ENCODE peak calls at places on chromosomes 1 and 21, in four cellular contexts. P, U, F and N are unnamed samples.

GRCh38 chr1:97200627-97201026 is 479.0 kb downstream of the PTBP2 start:
- DNase-seq in P (no peak), U (no peak), F (no peak), N (no peak)

GRCh38 chr1:180137767-180138166 is 16.9 kb upstream of the QSOX1 start:
- DNase-seq in P (no peak), U (no peak), F (no peak), N (peak; percentile 71)

GRCh38 chr1:245872475-245872874 is 634.6 kb downstream of the SMYD3 start:
- DNase-seq in P (no peak), U (no peak), F (no peak), N (no peak)

GRCh38 chr1:236870721-236871120 is 75.6 kb downstream of the MTR start:
- DNase-seq in P (no peak), U (no peak), F (no peak), N (no peak)

GRCh38 chr1:180291004-180291403 is 60.9 kb downstream of the LHX4 start:
- DNase-seq in P (no peak), U (no peak), F (no peak), N (no peak)

GRCh38 chr1:201468501-201468843 is 516 bp downstream of the PHLDA3 start:
- DNase-seq in P (no peak), U (no peak), F (peak; percentile 73), N (no peak)

GRCh38 chr1:153799016-153799415 is 23.8 kb downstream of the SLC27A3 start:
- DNase-seq in P (no peak), U (no peak), F (peak; percentile 19), N (no peak)

GRCh38 chr21:42518216-42518615 is 4.6 kb downstream of the SLC37A1 start:
- DNase-seq in P (no peak), U (no peak), F (no peak), N (no peak)

GRCh38 chr1:43930168-43930948 is 3.2 kb upstream of the ARTN start:
- DNase-seq in P (no peak), U (no peak), F (no peak), N (no peak)

GRCh38 chr1:161082996-161083742 is 6.2 kb downstream of the NECTIN4 start:
- DNase-seq in P (no peak), U (peak; percentile 80), F (peak; percentile 97), N (peak; percentile 69)

GRCh38 chr1:209736467-209737117 is 19.3 kb upstream of the TRAF3IP3 start:
- DNase-seq in P (no peak), U (no peak), F (no peak), N (no peak)

GRCh38 chr1:176575991-176576390 is 113.0 kb downstream of the PAPPA2 start:
- DNase-seq in P (no peak), U (no peak), F (no peak), N (no peak)

GRCh38 chr1:102970496-102971078 is 137.7 kb downstream of the COL11A1 start:
- DNase-seq in P (no peak), U (peak; percentile 5), F (no peak), N (peak; percentile 37)

GRCh38 chr1:245051349-245052221 is 103.2 kb upstream of the KIF26B start:
- DNase-seq in P (no peak), U (no peak), F (peak; percentile 77), N (no peak)

GRCh38 chr1:183983371-183984105 is 54.0 kb downstream of the COLGALT2 start:
- DNase-seq in P (no peak), U (no peak), F (no peak), N (no peak)

GRCh38 chr1:117473063-117473462 is 105.8 kb downstream of the MAN1A2 start:
- DNase-seq in P (no peak), U (no peak), F (no peak), N (no peak)

GRCh38 chr1:4033129-4033676 is 133.1 kb upstream of the C1orf174 start:
- DNase-seq in P (no peak), U (no peak), F (no peak), N (no peak)

GRCh38 chr1:204493882-204494280 is 724 bp downstream of the PIK3C2B start:
- DNase-seq in P (no peak), U (no peak), F (peak; percentile 90), N (peak; percentile 52)

GRCh38 chr21:41817228-41817627 is 50.4 kb upstream of the RIPK4 start:
- DNase-seq in P (peak; percentile 48), U (peak; percentile 27), F (peak; percentile 67), N (peak; percentile 36)

GRCh38 chr1:1529321-1529720 is 11.1 kb downstream of the TMEM240 start:
- DNase-seq in P (no peak), U (no peak), F (no peak), N (no peak)

GRCh38 chr1:117114816-117115215 is 6.7 kb downstream of the TRIM45 start:
- DNase-seq in P (no peak), U (no peak), F (no peak), N (no peak)

GRCh38 chr1:93288558-93288957 is 57.1 kb upstream of the DR1 start:
- DNase-seq in P (no peak), U (no peak), F (no peak), N (no peak)

GRCh38 chr1:61322769-61323168 is 240.4 kb downstream of the NFIA start:
- DNase-seq in P (no peak), U (no peak), F (no peak), N (peak; percentile 76)

GRCh38 chr1:54815086-54815876 is 14.2 kb upstream of the TTC22 start:
- DNase-seq in P (no peak), U (no peak), F (no peak), N (no peak)

GRCh38 chr21:45995686-45996179 is 14.2 kb downstream of the COL6A1 start:
- DNase-seq in P (peak; percentile 55), U (no peak), F (peak; percentile 39), N (no peak)

GRCh38 chr1:224621813-224622682 is 5.9 kb downstream of the CNIH3 start:
- DNase-seq in P (no peak), U (no peak), F (no peak), N (peak; percentile 45)

GRCh38 chr1:87151500-87152421 is 176.9 kb upstream of the LMO4 start:
- DNase-seq in P (peak; percentile 66), U (no peak), F (peak; percentile 85), N (no peak)